ENCODE peak calls at places on chromosome 17, in seven cellular contexts. One of them, this sample, is unnamed.

GRCh38 chr17:73189417-73190099 is 3.3 kb upstream of the COG1 start:
- DNase-seq in prostate gland: peak
- DNase-seq in AG10803: peak
- DNase-seq in A549: peak
- DNase-seq in foreskin keratinocyte: peak
- DNase-seq in OCI-LY7: peak
- DNase-seq in heart left ventricle: no peak
- DNase-seq in this sample: no peak

GRCh38 chr17:51590071-51590470 is 329.7 kb downstream of the UTP18 start:
- DNase-seq in prostate gland: no peak
- DNase-seq in AG10803: no peak
- DNase-seq in A549: no peak
- DNase-seq in foreskin keratinocyte: no peak
- DNase-seq in OCI-LY7: no peak
- DNase-seq in heart left ventricle: no peak
- DNase-seq in this sample: no peak

GRCh38 chr17:19250421-19251141 is 13.4 kb downstream of the EPN2 start:
- DNase-seq in prostate gland: peak
- DNase-seq in AG10803: peak
- DNase-seq in A549: no peak
- DNase-seq in foreskin keratinocyte: no peak
- DNase-seq in OCI-LY7: no peak
- DNase-seq in heart left ventricle: peak
- DNase-seq in this sample: no peak

GRCh38 chr17:49146620-49147306 is 14.2 kb downstream of the B4GALNT2 start:
- DNase-seq in prostate gland: no peak
- DNase-seq in AG10803: peak
- DNase-seq in A549: peak
- DNase-seq in foreskin keratinocyte: peak
- DNase-seq in OCI-LY7: no peak
- DNase-seq in heart left ventricle: no peak
- DNase-seq in this sample: peak

GRCh38 chr17:81153340-81153803 is 11.9 kb upstream of the PVALEF start:
- DNase-seq in prostate gland: no peak
- DNase-seq in AG10803: peak
- DNase-seq in A549: no peak
- DNase-seq in foreskin keratinocyte: peak
- DNase-seq in OCI-LY7: no peak
- DNase-seq in heart left ventricle: no peak
- DNase-seq in this sample: no peak

GRCh38 chr17:15380447-15380846 is 39.0 kb upstream of the TEKT3 start:
- DNase-seq in prostate gland: no peak
- DNase-seq in AG10803: no peak
- DNase-seq in A549: no peak
- DNase-seq in foreskin keratinocyte: no peak
- DNase-seq in OCI-LY7: no peak
- DNase-seq in heart left ventricle: no peak
- DNase-seq in this sample: no peak

GRCh38 chr17:72387487-72387886 is 266.7 kb downstream of the SOX9 start:
- DNase-seq in prostate gland: no peak
- DNase-seq in AG10803: peak
- DNase-seq in A549: peak
- DNase-seq in foreskin keratinocyte: peak
- DNase-seq in OCI-LY7: no peak
- DNase-seq in heart left ventricle: no peak
- DNase-seq in this sample: peak

GRCh38 chr17:15475620-15476354 is 8.4 kb upstream of the CDRT4 start:
- DNase-seq in prostate gland: no peak
- DNase-seq in AG10803: peak
- DNase-seq in A549: no peak
- DNase-seq in foreskin keratinocyte: peak
- DNase-seq in OCI-LY7: no peak
- DNase-seq in heart left ventricle: no peak
- DNase-seq in this sample: peak

GRCh38 chr17:53217311-53217710 is 605.4 kb upstream of the KIF2B start:
- DNase-seq in prostate gland: no peak
- DNase-seq in AG10803: no peak
- DNase-seq in A549: no peak
- DNase-seq in foreskin keratinocyte: peak
- DNase-seq in OCI-LY7: no peak
- DNase-seq in heart left ventricle: no peak
- DNase-seq in this sample: no peak

GRCh38 chr17:38658741-38659345 is 15.9 kb downstream of the EPOP start:
- DNase-seq in prostate gland: no peak
- DNase-seq in AG10803: no peak
- DNase-seq in A549: no peak
- DNase-seq in foreskin keratinocyte: no peak
- DNase-seq in OCI-LY7: no peak
- DNase-seq in heart left ventricle: peak
- DNase-seq in this sample: no peak

GRCh38 chr17:4386406-4386805 is 19.9 kb upstream of the UBE2G1 start:
- DNase-seq in prostate gland: no peak
- DNase-seq in AG10803: no peak
- DNase-seq in A549: no peak
- DNase-seq in foreskin keratinocyte: no peak
- DNase-seq in OCI-LY7: no peak
- DNase-seq in heart left ventricle: no peak
- DNase-seq in this sample: no peak

GRCh38 chr17:51948128-51948527 is 210.4 kb downstream of the CA10 start:
- DNase-seq in prostate gland: no peak
- DNase-seq in AG10803: no peak
- DNase-seq in A549: no peak
- DNase-seq in foreskin keratinocyte: peak
- DNase-seq in OCI-LY7: no peak
- DNase-seq in heart left ventricle: peak
- DNase-seq in this sample: no peak

GRCh38 chr17:79631640-79632431 is 21.0 kb upstream of the RBFOX3 start:
- DNase-seq in prostate gland: no peak
- DNase-seq in AG10803: no peak
- DNase-seq in A549: no peak
- DNase-seq in foreskin keratinocyte: no peak
- DNase-seq in OCI-LY7: no peak
- DNase-seq in heart left ventricle: no peak
- DNase-seq in this sample: no peak

GRCh38 chr17:43371227-43371821 is 27.5 kb upstream of the ARL4D start:
- DNase-seq in prostate gland: no peak
- DNase-seq in AG10803: no peak
- DNase-seq in A549: no peak
- DNase-seq in foreskin keratinocyte: no peak
- DNase-seq in OCI-LY7: no peak
- DNase-seq in heart left ventricle: no peak
- DNase-seq in this sample: no peak

GRCh38 chr17:5254903-5255521 is 20.4 kb upstream of the SCIMP start:
- DNase-seq in prostate gland: no peak
- DNase-seq in AG10803: no peak
- DNase-seq in A549: no peak
- DNase-seq in foreskin keratinocyte: peak
- DNase-seq in OCI-LY7: peak
- DNase-seq in heart left ventricle: no peak
- DNase-seq in this sample: no peak

GRCh38 chr17:8143581-8144400 is 8.4 kb downstream of the PER1 start:
- DNase-seq in prostate gland: no peak
- DNase-seq in AG10803: no peak
- DNase-seq in A549: no peak
- DNase-seq in foreskin keratinocyte: no peak
- DNase-seq in OCI-LY7: no peak
- DNase-seq in heart left ventricle: no peak
- DNase-seq in this sample: no peak

GRCh38 chr17:70157151-70157550 is 12.2 kb upstream of the KCNJ2 start:
- DNase-seq in prostate gland: no peak
- DNase-seq in AG10803: no peak
- DNase-seq in A549: no peak
- DNase-seq in foreskin keratinocyte: no peak
- DNase-seq in OCI-LY7: no peak
- DNase-seq in heart left ventricle: no peak
- DNase-seq in this sample: no peak

DNA sequence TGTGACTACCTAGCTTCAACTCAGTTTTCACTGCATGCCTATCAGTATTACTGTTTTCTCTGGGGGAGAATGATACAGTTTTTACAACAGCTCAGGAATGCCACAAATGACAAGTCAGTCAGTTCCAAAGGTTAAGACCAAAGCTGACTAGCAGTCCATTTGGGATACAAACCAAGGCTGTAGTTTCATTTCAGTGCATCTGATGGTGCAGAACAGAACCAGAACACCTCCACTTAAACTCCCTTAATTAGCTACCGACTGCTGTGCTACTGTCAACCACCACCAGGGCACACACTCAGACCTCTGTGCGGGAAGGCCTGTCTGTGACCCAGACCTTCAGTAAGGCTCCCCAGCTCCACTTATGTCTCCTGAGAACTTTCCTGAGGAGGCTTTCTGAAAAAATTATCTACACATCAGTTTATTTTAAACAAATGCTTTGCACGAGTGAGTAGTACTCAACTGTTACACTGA is 20.4 kb downstream of the NFE2L1 start:
- DNase-seq in prostate gland: no peak
- DNase-seq in AG10803: peak
- DNase-seq in A549: peak
- DNase-seq in foreskin keratinocyte: no peak
- DNase-seq in OCI-LY7: peak
- DNase-seq in heart left ventricle: no peak
- DNase-seq in this sample: no peak
- TF ChIP-seq CTCF in prostate gland: no peak
- TF ChIP-seq CTCF in AG10803: peak
- TF ChIP-seq CTCF in A549: no peak
- TF ChIP-seq CTCF in foreskin keratinocyte: peak
- TF ChIP-seq CTCF in OCI-LY7: peak
- TF ChIP-seq CTCF in heart left ventricle: no peak
- TF ChIP-seq CTCF in this sample: peak

GRCh38 chr17:27206447-27206846 is 87.5 kb upstream of the WSB1 start:
- DNase-seq in prostate gland: no peak
- DNase-seq in AG10803: no peak
- DNase-seq in A549: peak
- DNase-seq in foreskin keratinocyte: peak
- DNase-seq in OCI-LY7: peak
- DNase-seq in heart left ventricle: no peak
- DNase-seq in this sample: no peak
- TF ChIP-seq CTCF in prostate gland: no peak
- TF ChIP-seq CTCF in AG10803: peak
- TF ChIP-seq CTCF in A549: peak
- TF ChIP-seq CTCF in foreskin keratinocyte: peak
- TF ChIP-seq CTCF in OCI-LY7: peak
- TF ChIP-seq CTCF in heart left ventricle: no peak
- TF ChIP-seq CTCF in this sample: peak

GRCh38 chr17:45394913-45395568 is 37.6 kb downstream of the ARHGAP27 start:
- DNase-seq in prostate gland: peak
- DNase-seq in AG10803: peak
- DNase-seq in A549: peak
- DNase-seq in foreskin keratinocyte: no peak
- DNase-seq in OCI-LY7: peak
- DNase-seq in heart left ventricle: peak
- DNase-seq in this sample: peak

GRCh38 chr17:45397796-45398195 is 34.9 kb downstream of the ARHGAP27 start:
- DNase-seq in prostate gland: no peak
- DNase-seq in AG10803: no peak
- DNase-seq in A549: no peak
- DNase-seq in foreskin keratinocyte: no peak
- DNase-seq in OCI-LY7: no peak
- DNase-seq in heart left ventricle: no peak
- DNase-seq in this sample: no peak

GRCh38 chr17:45394001-45394912 is 38.4 kb downstream of the ARHGAP27 start:
- DNase-seq in prostate gland: no peak
- DNase-seq in AG10803: no peak
- DNase-seq in A549: no peak
- DNase-seq in foreskin keratinocyte: no peak
- DNase-seq in OCI-LY7: no peak
- DNase-seq in heart left ventricle: no peak
- DNase-seq in this sample: no peak

GRCh38 chr17:45396496-45397205 is 36.0 kb downstream of the ARHGAP27 start:
- DNase-seq in prostate gland: no peak
- DNase-seq in AG10803: no peak
- DNase-seq in A549: no peak
- DNase-seq in foreskin keratinocyte: no peak
- DNase-seq in OCI-LY7: no peak
- DNase-seq in heart left ventricle: no peak
- DNase-seq in this sample: no peak

DNA sequence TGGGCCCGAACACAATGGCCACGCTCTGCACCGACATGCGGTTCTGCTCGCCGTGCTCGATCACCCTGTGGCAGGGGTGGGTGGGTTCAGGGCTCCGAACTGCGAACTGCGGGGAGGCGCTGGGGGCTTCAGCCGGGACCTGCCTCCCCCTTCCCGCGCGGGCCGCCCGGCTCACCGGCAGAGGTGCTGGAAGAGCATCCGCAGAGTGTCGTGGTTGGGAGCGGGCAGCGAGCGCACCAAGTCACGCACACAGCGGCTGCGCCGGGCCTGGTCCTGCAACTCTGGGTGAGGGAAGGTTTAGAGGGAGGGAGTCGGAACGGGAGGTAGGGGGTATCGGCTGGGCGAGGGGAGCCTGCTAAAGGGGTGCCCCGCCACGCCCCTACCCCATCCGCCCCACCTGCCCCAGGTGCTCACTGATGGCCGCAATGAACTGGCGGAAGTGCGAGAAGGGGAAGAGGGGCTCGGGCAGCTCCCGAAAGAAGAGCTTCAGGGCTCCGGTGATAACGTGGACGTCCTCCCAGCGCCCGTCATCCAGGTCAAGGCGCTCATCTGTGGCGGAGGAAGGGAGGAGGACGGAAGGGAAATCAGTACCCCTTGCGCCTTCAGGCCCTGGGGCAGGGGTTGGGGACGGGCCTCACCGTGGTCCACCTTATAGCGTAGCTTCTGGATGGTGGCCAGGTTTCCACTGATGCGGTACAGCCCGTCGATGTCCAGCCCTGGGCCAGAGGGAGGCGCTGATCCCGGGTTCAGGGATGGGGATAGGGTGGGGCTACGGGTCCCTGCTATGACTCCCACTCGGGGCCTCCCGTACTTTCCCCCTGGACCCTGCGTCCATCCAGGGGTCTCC is 36.9 kb downstream of the ARHGAP27 start:
- DNase-seq in prostate gland: no peak
- DNase-seq in AG10803: no peak
- DNase-seq in A549: no peak
- DNase-seq in foreskin keratinocyte: no peak
- DNase-seq in OCI-LY7: no peak
- DNase-seq in heart left ventricle: no peak
- DNase-seq in this sample: no peak
- TF ChIP-seq CTCF in prostate gland: no peak
- TF ChIP-seq CTCF in AG10803: no peak
- TF ChIP-seq CTCF in A549: no peak
- TF ChIP-seq CTCF in foreskin keratinocyte: no peak
- TF ChIP-seq CTCF in OCI-LY7: no peak
- TF ChIP-seq CTCF in heart left ventricle: no peak
- TF ChIP-seq CTCF in this sample: no peak

DNA sequence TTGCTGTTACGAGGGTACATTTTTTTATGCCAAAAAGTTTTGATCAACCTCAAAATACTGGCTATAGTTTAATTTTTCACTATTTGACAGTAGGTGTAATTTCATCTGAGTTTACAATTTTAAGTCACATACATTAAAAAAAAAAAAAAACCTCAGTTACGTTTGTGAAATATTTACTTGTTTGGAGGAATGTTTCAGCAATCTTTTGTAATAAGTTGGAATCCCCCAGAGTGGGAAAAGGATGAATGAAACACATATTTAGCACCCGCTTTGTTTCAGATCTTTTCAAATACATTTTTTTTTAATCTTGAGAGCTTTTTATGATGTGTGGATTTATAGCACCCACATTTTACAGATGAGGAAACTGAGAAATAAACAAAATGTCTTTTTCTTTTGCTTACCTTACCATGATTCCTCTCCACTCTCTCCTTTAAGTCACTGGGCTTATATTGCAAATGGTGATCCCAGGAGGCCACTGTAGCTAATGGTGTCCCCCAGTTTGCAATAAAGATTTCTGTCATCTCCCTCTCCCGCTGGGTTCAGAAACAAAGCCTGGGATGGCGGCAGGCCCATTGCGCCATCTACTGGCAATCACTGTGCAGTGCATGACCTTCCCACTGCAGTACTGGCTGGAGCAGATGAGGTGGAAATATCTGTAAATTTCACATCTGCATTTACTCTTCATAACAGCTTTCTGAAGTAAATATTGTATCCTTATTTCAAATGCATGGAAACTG is 27.7 kb downstream of the TBC1D3B start:
- DNase-seq in prostate gland: peak
- DNase-seq in AG10803: peak
- DNase-seq in A549: peak
- DNase-seq in foreskin keratinocyte: peak
- DNase-seq in OCI-LY7: peak
- DNase-seq in heart left ventricle: peak
- DNase-seq in this sample: no peak
- TF ChIP-seq CTCF in prostate gland: peak
- TF ChIP-seq CTCF in AG10803: peak
- TF ChIP-seq CTCF in A549: peak
- TF ChIP-seq CTCF in foreskin keratinocyte: peak
- TF ChIP-seq CTCF in OCI-LY7: peak
- TF ChIP-seq CTCF in heart left ventricle: peak
- TF ChIP-seq CTCF in this sample: peak

This sample was measured in AG09319.